ENCODE peak calls at places on chromosomes 4 and X, in six cellular contexts. K is naive thymus-derived CD4-positive, alpha-beta T cell; N is cardiac septum; V is stromal cell of bone marrow; P is stimulated activated CD8-positive, alpha-beta memory T cell treated with anti-CD3 and anti-CD28 coated beads, Interleukin-15, amount 100 ng/mL, for 24 hours; B is Ammon's horn. I is an unnamed sample.

GRCh38 chrX:130024127-130024526 is 41.7 kb downstream of the BCORL1 start:
- DNase-seq in K (peak; percentile 69), N (peak; percentile 92), V (peak; percentile 41), P (peak; percentile 3), B (peak; percentile 58), I (peak; percentile 31)

GRCh38 chr4:47071863-47072441 is 40.6 kb downstream of the GABRB1 start:
- DNase-seq in K (no peak), N (no peak), V (peak; percentile 54), P (no peak), B (no peak), I (no peak)

GRCh38 chrX:139759637-139760036 is 51.7 kb upstream of the MCF2 start:
- DNase-seq in K (no peak), N (no peak), V (no peak), P (no peak), B (peak; percentile 6), I (peak; percentile 28)

GRCh38 chrX:46626566-46626965 is 53.0 kb downstream of the CHST7 start:
- DNase-seq in K (no peak), N (no peak), V (no peak), P (no peak), B (peak; percentile 38), I (no peak)

GRCh38 chrX:69229436-69229835 is 64.2 kb upstream of the PJA1 start:
- DNase-seq in K (no peak), N (no peak), V (peak; percentile 25), P (no peak), B (no peak), I (no peak)

GRCh38 chrX:7943600-7944245 is 16.5 kb upstream of the PNPLA4 start:
- DNase-seq in K (no peak), N (no peak), V (no peak), P (no peak), B (no peak), I (no peak)

GRCh38 chrX:44384688-44385338 is 41.3 kb upstream of the EFHC2 start:
- DNase-seq in K (no peak), N (no peak), V (no peak), P (no peak), B (no peak), I (no peak)

GRCh38 chr4:112082954-112083586 is 62.2 kb upstream of the FAM241A start:
- DNase-seq in K (no peak), N (no peak), V (peak; percentile 18), P (no peak), B (no peak), I (no peak)

GRCh38 chr4:3250956-3251690 is 2.2 kb downstream of the MSANTD1 start:
- DNase-seq in K (no peak), N (peak; percentile 36), V (no peak), P (no peak), B (no peak), I (no peak)

GRCh38 chr4:122540827-122541226 is 80.0 kb downstream of the IL21 start:
- DNase-seq in K (no peak), N (no peak), V (no peak), P (no peak), B (no peak), I (no peak)

GRCh38 chrX:31656013-31656412 is 584.2 kb upstream of the FTHL17 start:
- DNase-seq in K (no peak), N (no peak), V (peak; percentile 6), P (no peak), B (no peak), I (no peak)

GRCh38 chrX:123236868-123237267 is 52.8 kb downstream of the GRIA3 start:
- DNase-seq in K (no peak), N (no peak), V (no peak), P (no peak), B (peak; percentile 3), I (no peak)

GRCh38 chr4:140012688-140013087 is 141.3 kb downstream of the MAML3 start:
- DNase-seq in K (peak; percentile 29), N (peak; percentile 78), V (peak; percentile 64), P (no peak), B (peak; percentile 73), I (peak; percentile 89)

GRCh38 chr4:185256444-185256843 is 47.0 kb downstream of the SNX25 start:
- DNase-seq in K (no peak), N (no peak), V (no peak), P (no peak), B (no peak), I (no peak)

GRCh38 chr4:123488916-123489315 is 92.3 kb downstream of the SPRY1 start:
- DNase-seq in K (no peak), N (no peak), V (peak; percentile 67), P (no peak), B (no peak), I (peak; percentile 43)

GRCh38 chrX:46913710-46914109 is 1.5 kb downstream of the JADE3 start:
- DNase-seq in K (no peak), N (no peak), V (no peak), P (no peak), B (no peak), I (no peak)

GRCh38 chr4:47705326-47705981 is 132.4 kb downstream of the CORIN start:
- DNase-seq in K (no peak), N (no peak), V (no peak), P (no peak), B (peak; percentile 7), I (no peak)

GRCh38 chrX:153645151-153645550 is 1.9 kb upstream of the DUSP9 start:
- DNase-seq in K (no peak), N (no peak), V (no peak), P (no peak), B (no peak), I (no peak)

GRCh38 chrX:69024287-69024686 is 141.0 kb downstream of the PJA1 start:
- DNase-seq in K (no peak), N (no peak), V (no peak), P (no peak), B (no peak), I (no peak)

GRCh38 chr4:83150563-83151330 is 36.2 kb upstream of the PLAC8 start:
- DNase-seq in K (no peak), N (no peak), V (no peak), P (no peak), B (no peak), I (no peak)

GRCh38 chr4:158371158-158371557 is 150.5 kb upstream of the RXFP1 start:
- DNase-seq in K (no peak), N (no peak), V (peak; percentile 68), P (no peak), B (no peak), I (no peak)

GRCh38 chr4:22869235-22869634 is 176.5 kb downstream of the GBA3 start:
- DNase-seq in K (no peak), N (no peak), V (no peak), P (no peak), B (no peak), I (no peak)

GRCh38 chr4:140116442-140117104 is 37.4 kb downstream of the MAML3 start:
- DNase-seq in K (no peak), N (no peak), V (no peak), P (no peak), B (no peak), I (no peak)

GRCh38 chr4:69882150-69882549 is 22.2 kb upstream of the SULT1E1 start:
- DNase-seq in K (no peak), N (no peak), V (no peak), P (no peak), B (no peak), I (no peak)